ENCODE peak calls at places on chromosomes 12 and 14, in eight cellular contexts. Q is ovary, U is B cell, W is dorsolateral prefrontal cortex, T is cardiac fibroblast, L is chondrocyte, K is fibroblast of pulmonary artery, B is AG09309. F is an unnamed sample.

GRCh38 chr12:15831315-15831993 is 42.3 kb upstream of the EPS8 start:
- DNase-seq in Q (no peak), U (no peak), W (no peak), T (no peak), L (no peak), K (no peak), B (no peak), F (no peak)

GRCh38 chr12:123956249-123956648 is 16.4 kb downstream of the CCDC92 start:
- DNase-seq in Q (no peak), U (no peak), W (no peak), T (no peak), L (no peak), K (no peak), B (no peak), F (no peak)

GRCh38 chr12:116813271-116814041 is 67.8 kb downstream of the HRK start:
- DNase-seq in Q (no peak), U (no peak), W (no peak), T (no peak), L (no peak), K (no peak), B (no peak), F (no peak)

GRCh38 chr14:24680516-24680915 is 46.5 kb upstream of the GZMB start:
- DNase-seq in Q (no peak), U (no peak), W (no peak), T (no peak), L (peak; percentile 65), K (no peak), B (no peak), F (no peak)

GRCh38 chr12:64673490-64674169 is 63.3 kb downstream of the RASSF3 start:
- DNase-seq in Q (no peak), U (no peak), W (no peak), T (no peak), L (no peak), K (peak; percentile 45), B (no peak), F (no peak)

GRCh38 chr14:59190372-59190771 is 1.9 kb downstream of the DAAM1 start:
- DNase-seq in Q (no peak), U (no peak), W (no peak), T (no peak), L (no peak), K (peak; percentile 25), B (no peak), F (no peak)

GRCh38 chr12:52760623-52761022 is 16.5 kb downstream of the KRT76 start:
- DNase-seq in Q (no peak), U (no peak), W (no peak), T (no peak), L (no peak), K (no peak), B (no peak), F (no peak)

GRCh38 chr14:30194769-30195168 is 267.1 kb upstream of the PRKD1 start:
- DNase-seq in Q (no peak), U (no peak), W (no peak), T (peak; percentile 93), L (no peak), K (peak; percentile 92), B (peak; percentile 81), F (peak; percentile 13)

GRCh38 chr12:59723520-59723919 is 127.7 kb downstream of the SLC16A7 start:
- DNase-seq in Q (no peak), U (no peak), W (no peak), T (no peak), L (no peak), K (no peak), B (no peak), F (no peak)

GRCh38 chr14:69650948-69651369 is 39.6 kb downstream of the SUSD6 start:
- DNase-seq in Q (no peak), U (no peak), W (no peak), T (peak; percentile 65), L (no peak), K (peak; percentile 60), B (no peak), F (no peak)

GRCh38 chr12:53221203-53222076 is 10.6 kb downstream of the RARG start:
- DNase-seq in Q (peak; percentile 86), U (peak; percentile 75), W (peak; percentile 35), T (peak; percentile 48), L (no peak), K (peak; percentile 47), B (no peak), F (peak; percentile 29)

GRCh38 chr12:29983917-29984316 is 200.2 kb upstream of the TMTC1 start:
- DNase-seq in Q (no peak), U (no peak), W (no peak), T (no peak), L (no peak), K (no peak), B (no peak), F (no peak)

GRCh38 chr14:65732112-65732511 is 319.6 kb downstream of the FUT8 start:
- DNase-seq in Q (no peak), U (peak; percentile 30), W (no peak), T (no peak), L (no peak), K (no peak), B (no peak), F (no peak)

GRCh38 chr14:24876996-24877395 is 173.0 kb downstream of the STXBP6 start:
- DNase-seq in Q (no peak), U (no peak), W (no peak), T (no peak), L (no peak), K (no peak), B (no peak), F (no peak)

GRCh38 chr12:6775775-6776174 is 3.5 kb downstream of the LAG3 start:
- DNase-seq in Q (no peak), U (no peak), W (no peak), T (no peak), L (no peak), K (no peak), B (no peak), F (no peak)

GRCh38 chr12:6772729-6773661 is 675 bp downstream of the LAG3 start:
- DNase-seq in Q (no peak), U (no peak), W (no peak), T (no peak), L (no peak), K (no peak), B (no peak), F (no peak)

GRCh38 chr12:6773662-6774351 is 1.5 kb downstream of the LAG3 start:
- DNase-seq in Q (peak; percentile 59), U (no peak), W (no peak), T (no peak), L (no peak), K (no peak), B (no peak), F (no peak)

GRCh38 chr12:6775185-6775770 is 3.0 kb downstream of the LAG3 start:
- DNase-seq in Q (no peak), U (no peak), W (no peak), T (no peak), L (no peak), K (no peak), B (no peak), F (no peak)

GRCh38 chr12:6774557-6775062 is 2.3 kb downstream of the LAG3 start:
- DNase-seq in Q (no peak), U (no peak), W (no peak), T (no peak), L (no peak), K (no peak), B (no peak), F (no peak)
- TF ChIP-seq CTCF in Q (no peak), U (no peak), W (no peak), T (no peak), L (no peak), K (no peak), B (no peak), F (no peak)

GRCh38 chr12:3261782-3262359 is 184.7 kb downstream of the TSPAN9 start:
- DNase-seq in Q (no peak), U (no peak), W (no peak), T (peak; percentile 54), L (no peak), K (peak; percentile 45), B (no peak), F (no peak)
- TF ChIP-seq CTCF in Q (no peak), U (no peak), W (peak; percentile 39), T (peak; percentile 29), L (peak; percentile 11), K (peak; percentile 4), B (no peak), F (peak; percentile 41)

GRCh38 chr12:132444283-132444682 is 45.7 kb upstream of the FBRSL1 start:
- DNase-seq in Q (no peak), U (no peak), W (no peak), T (no peak), L (no peak), K (no peak), B (no peak), F (no peak)
- TF ChIP-seq CTCF in Q (no peak), U (no peak), W (no peak), T (no peak), L (no peak), K (no peak), B (no peak), F (no peak)

DNA sequence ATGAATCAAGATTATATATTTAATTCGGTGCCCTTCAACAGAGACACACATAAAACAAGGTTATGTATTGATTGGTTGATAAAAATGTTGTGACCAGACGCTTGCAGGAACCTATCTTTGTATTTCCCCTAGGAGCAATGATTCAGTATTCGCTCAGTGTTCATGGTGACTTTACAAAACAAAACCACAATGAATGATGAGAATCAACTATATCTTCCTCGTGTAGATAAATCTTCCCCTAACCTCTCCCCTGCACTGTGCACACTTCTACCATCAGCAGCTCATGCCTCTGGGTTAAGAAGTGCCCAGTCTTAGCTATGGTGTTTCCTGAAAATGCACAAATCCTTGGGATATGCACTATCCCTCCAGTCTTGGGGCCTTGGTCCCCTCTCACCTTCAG is 16.3 kb downstream of the RIN3 start:
- DNase-seq in Q (no peak), U (no peak), W (no peak), T (no peak), L (no peak), K (no peak), B (no peak), F (no peak)
- TF ChIP-seq CTCF in Q (no peak), U (no peak), W (no peak), T (no peak), L (no peak), K (no peak), B (no peak), F (no peak)

F was measured in brain microvascular endothelial cell.